ENCODE peak calls at places on chromosomes 12 and 14, in five cellular contexts. I, R, E, Z and T are unnamed samples.

GRCh38 chr12:57868870-57869609 is 22.5 kb upstream of the CTDSP2 start:
- DNase-seq in I (peak), R (no peak), E (no peak), Z (no peak), T (no peak)

GRCh38 chr12:25420116-25420515 is 133.0 kb downstream of the LMNTD1 start:
- DNase-seq in I (no peak), R (no peak), E (no peak), Z (peak), T (no peak)

GRCh38 chr12:120066341-120066740 is 50.2 kb downstream of the RAB35 start:
- DNase-seq in I (no peak), R (no peak), E (no peak), Z (peak), T (no peak)

GRCh38 chr12:55849616-55850015 is 6.9 kb upstream of the MMP19 start:
- DNase-seq in I (no peak), R (no peak), E (no peak), Z (no peak), T (no peak)

GRCh38 chr14:20429801-20430669 is 5.9 kb downstream of the KLHL33 start:
- DNase-seq in I (no peak), R (no peak), E (no peak), Z (no peak), T (no peak)

GRCh38 chr12:79934309-79935020 is 432 bp downstream of the PPP1R12A start:
- DNase-seq in I (peak), R (peak), E (peak), Z (no peak), T (peak)

GRCh38 chr12:113720629-113721028 is 245.5 kb downstream of the RBM19 start:
- DNase-seq in I (no peak), R (no peak), E (no peak), Z (no peak), T (no peak)

GRCh38 chr14:70237710-70238109 is 49.0 kb upstream of the SLC8A3 start:
- DNase-seq in I (no peak), R (no peak), E (no peak), Z (peak), T (no peak)

GRCh38 chr12:52729147-52729546 is 25.8 kb upstream of the KRT77 start:
- DNase-seq in I (no peak), R (no peak), E (no peak), Z (no peak), T (no peak)

GRCh38 chr12:50234347-50234746 is 49.0 kb downstream of the LIMA1 start:
- DNase-seq in I (no peak), R (no peak), E (peak), Z (peak), T (no peak)

GRCh38 chr12:14171111-14171510 is 189.7 kb upstream of the GRIN2B start:
- DNase-seq in I (no peak), R (no peak), E (no peak), Z (no peak), T (no peak)

GRCh38 chr12:128747441-128747840 is 76.3 kb downstream of the SLC15A4 start:
- DNase-seq in I (no peak), R (no peak), E (no peak), Z (no peak), T (no peak)

GRCh38 chr12:70267550-70267949 is 24.3 kb downstream of the CNOT2 start:
- DNase-seq in I (no peak), R (peak), E (no peak), Z (no peak), T (peak)

GRCh38 chr14:30614155-30614554 is 8.0 kb upstream of the SCFD1 start:
- DNase-seq in I (no peak), R (no peak), E (no peak), Z (no peak), T (no peak)

GRCh38 chr14:93173943-93174395 is 10.7 kb downstream of the MOAP1 start:
- DNase-seq in I (no peak), R (peak), E (no peak), Z (no peak), T (no peak)

GRCh38 chr12:90909069-90909676 is 45.8 kb downstream of the CCER1 start:
- DNase-seq in I (peak), R (peak), E (peak), Z (peak), T (peak)

GRCh38 chr12:89073027-89073398 is 279.3 kb downstream of the DUSP6 start:
- DNase-seq in I (no peak), R (peak), E (no peak), Z (no peak), T (peak)

GRCh38 chr12:96828169-96828789 is 78.8 kb upstream of the NEDD1 start:
- DNase-seq in I (no peak), R (no peak), E (peak), Z (no peak), T (no peak)

GRCh38 chr12:68264175-68264863 is 10.9 kb upstream of the IL22 start:
- DNase-seq in I (no peak), R (peak), E (no peak), Z (no peak), T (no peak)

GRCh38 chr14:94001501-94002396 is 4.6 kb downstream of the CCDC197 start:
- DNase-seq in I (peak), R (peak), E (peak), Z (peak), T (peak)

GRCh38 chr12:107320929-107321618 is 227.7 kb upstream of the CRY1 start:
- DNase-seq in I (peak), R (peak), E (peak), Z (no peak), T (no peak)

GRCh38 chr12:75735853-75736252 is 224.4 kb upstream of the KRR1 start:
- DNase-seq in I (no peak), R (no peak), E (no peak), Z (no peak), T (no peak)

GRCh38 chr14:95465358-95465757 is 51.1 kb downstream of the SYNE3 start:
- DNase-seq in I (no peak), R (no peak), E (no peak), Z (no peak), T (no peak)

GRCh38 chr12:238736-239398 is 23.8 kb downstream of the SLC6A13 start:
- DNase-seq in I (no peak), R (no peak), E (no peak), Z (no peak), T (no peak)

GRCh38 chr12:108801736-108802665 is 55.4 kb downstream of the SSH1 start:
- DNase-seq in I (peak), R (peak), E (peak), Z (no peak), T (peak)

GRCh38 chr12:94193623-94194022 is 45.2 kb downstream of the PLXNC1 start:
- DNase-seq in I (no peak), R (no peak), E (no peak), Z (no peak), T (no peak)

GRCh38 chr12:66678640-66679268 is at the start of gene GRIP1:
- DNase-seq in I (no peak), R (no peak), E (peak), Z (peak), T (no peak)

GRCh38 chr14:71321556-71322315 is 414.5 kb downstream of the PCNX1 start:
- DNase-seq in I (no peak), R (peak), E (peak), Z (peak), T (peak)

GRCh38 chr12:24491968-24492367 is 456.9 kb downstream of the BCAT1 start:
- DNase-seq in I (no peak), R (no peak), E (no peak), Z (no peak), T (no peak)

GRCh38 chr12:54385251-54385914 is 850 bp upstream of the ZNF385A start:
- DNase-seq in I (peak), R (no peak), E (peak), Z (no peak), T (no peak)

GRCh38 chr14:96162265-96162664 is 42.4 kb upstream of the BDKRB2 start:
- DNase-seq in I (no peak), R (peak), E (no peak), Z (no peak), T (peak)

GRCh38 chr12:25130741-25131188 is 64.2 kb downstream of the DNAI7 start:
- DNase-seq in I (no peak), R (peak), E (peak), Z (no peak), T (peak)

GRCh38 chr12:105783983-105784947 is 354.5 kb downstream of the NUAK1 start:
- DNase-seq in I (no peak), R (no peak), E (no peak), Z (no peak), T (no peak)

GRCh38 chr12:127640181-127640886 is 626.6 kb upstream of the TMEM132C start:
- DNase-seq in I (no peak), R (peak), E (no peak), Z (no peak), T (no peak)

GRCh38 chr12:84910549-84911241 is 1.9 kb downstream of the SLC6A15 start:
- DNase-seq in I (no peak), R (no peak), E (peak), Z (no peak), T (peak)
- H3K4me3 ChIP-seq in I (peak), R (peak), E (peak), Z (peak), T (peak)

GRCh38 chr14:103551338-103551762 is 11.1 kb downstream of the BAG5 start:
- DNase-seq in I (no peak), R (no peak), E (no peak), Z (no peak), T (no peak)
- H2AK5ac ChIP-seq in I (peak), R (peak), E (no peak), Z (no peak), T (peak)

DNA sequence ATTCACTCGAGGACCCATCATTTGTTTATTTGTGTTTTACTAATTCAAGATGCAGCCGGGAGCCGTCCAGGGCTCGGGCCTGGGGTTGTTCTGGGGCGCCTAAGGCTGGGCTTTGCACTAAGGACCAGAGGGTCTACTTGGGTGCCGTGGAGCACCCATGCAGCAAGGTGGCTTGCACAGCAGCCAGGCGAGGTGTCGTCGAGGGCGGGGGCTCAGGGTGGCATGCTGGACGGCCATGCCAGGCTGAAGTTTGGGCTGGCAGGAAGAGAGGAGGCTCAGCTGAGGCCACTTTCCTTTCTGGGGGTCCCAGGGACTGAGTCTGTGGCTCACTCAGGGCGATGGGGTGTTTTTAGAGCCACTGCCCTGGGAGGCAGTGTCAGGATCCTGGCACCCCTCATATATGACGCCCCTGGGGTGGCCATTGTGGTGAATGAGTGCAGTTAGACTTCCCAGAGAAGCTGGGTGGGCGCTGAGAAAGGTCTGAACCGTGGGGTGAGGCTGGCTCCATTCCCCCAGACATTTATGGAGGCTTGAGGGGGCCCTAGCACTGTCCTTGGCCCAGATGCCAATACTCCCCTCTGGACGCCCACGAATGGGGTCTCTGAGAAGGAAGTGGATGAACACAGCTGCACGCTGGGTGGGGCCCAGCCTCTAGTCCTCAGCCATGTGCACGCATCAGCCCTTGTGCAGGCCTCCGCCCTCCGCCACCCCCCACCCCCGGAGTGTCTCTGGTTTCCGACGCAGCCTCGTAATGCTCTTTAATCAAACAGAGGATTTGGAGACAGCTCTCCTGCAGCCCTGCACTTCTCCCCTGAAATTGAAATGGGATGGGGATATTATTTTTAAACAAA is 11.3 kb downstream of the MEG3 start:
- DNase-seq in I (no peak), R (no peak), E (no peak), Z (no peak), T (no peak)
- H3K4ac ChIP-seq in I (no peak), R (no peak), E (no peak), Z (no peak), T (no peak)

GRCh38 chr12:117024961-117025480 is 74.2 kb downstream of the TESC start:
- DNase-seq in I (no peak), R (no peak), E (no peak), Z (no peak), T (no peak)
- H3K4me3 ChIP-seq in I (no peak), R (no peak), E (no peak), Z (no peak), T (no peak)

GRCh38 chr14:73773441-73774243 is 59.5 kb upstream of the PNMA1 start:
- DNase-seq in I (no peak), R (no peak), E (no peak), Z (no peak), T (no peak)

GRCh38 chr14:73776194-73776537 is 62.0 kb upstream of the PNMA1 start:
- DNase-seq in I (no peak), R (no peak), E (no peak), Z (no peak), T (no peak)

GRCh38 chr14:73775339-73776193 is 61.4 kb upstream of the PNMA1 start:
- DNase-seq in I (no peak), R (no peak), E (no peak), Z (no peak), T (no peak)

GRCh38 chr14:73774244-73774575 is 60.0 kb upstream of the PNMA1 start:
- DNase-seq in I (no peak), R (no peak), E (no peak), Z (no peak), T (no peak)

GRCh38 chr14:73774671-73775070 is 60.5 kb upstream of the PNMA1 start:
- DNase-seq in I (no peak), R (no peak), E (no peak), Z (no peak), T (no peak)
- H2AK5ac ChIP-seq in I (peak), R (no peak), E (no peak), Z (no peak), T (peak)

DNA sequence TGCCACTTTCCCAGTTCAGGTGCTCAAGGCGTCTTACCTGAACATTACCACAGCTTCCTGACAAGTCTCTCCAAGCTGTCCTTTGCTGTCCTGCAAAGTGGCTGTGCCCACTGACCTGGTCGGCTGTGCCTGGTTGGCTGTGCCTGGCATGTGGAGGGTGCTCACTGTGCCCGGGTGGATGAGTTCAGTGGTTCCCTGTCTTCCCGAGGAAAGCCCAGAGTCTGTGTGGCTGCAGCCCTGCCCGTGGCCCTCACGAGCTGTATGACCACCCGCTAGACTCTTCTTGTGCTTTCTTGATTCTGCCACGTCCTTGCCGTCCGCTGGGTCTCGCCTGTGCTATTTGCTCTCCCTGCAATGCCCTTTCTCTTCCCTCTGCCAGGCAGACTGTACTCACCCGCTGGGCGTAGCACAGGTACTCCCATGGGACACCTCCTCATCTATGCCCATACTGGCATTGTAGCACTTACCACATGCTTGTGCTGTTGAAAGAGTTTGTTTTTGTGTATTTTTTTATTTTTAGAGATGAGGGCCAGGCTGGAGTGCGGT is 95.9 kb downstream of the TSPAN9 start:
- DNase-seq in I (no peak), R (no peak), E (no peak), Z (no peak), T (no peak)
- H3K4ac ChIP-seq in I (no peak), R (no peak), E (no peak), Z (no peak), T (no peak)